ENCODE peak calls at places on chromosomes 6 and 20, in nine cellular contexts. I is stomach, T is HL-60, O is esophagus muscularis mucosa, P is sigmoid colon, G is transverse colon, J is HCT116, V is spleen, E is breast epithelium. C is an unnamed sample.

GRCh38 chr6:96836579-96837137 is 619 bp downstream of the GPR63 start:
- DNase-seq in I (no peak), T (peak), O (no peak), P (no peak), G (no peak), J (no peak), V (no peak), E (no peak), C (no peak)

GRCh38 chr6:158053377-158054313 is 72.0 kb downstream of the SYNJ2 start:
- DNase-seq in I (no peak), T (no peak), O (no peak), P (no peak), G (no peak), J (no peak), V (no peak), E (no peak), C (no peak)

GRCh38 chr6:151071295-151071694 is 168.5 kb upstream of the AKAP12 start:
- DNase-seq in I (no peak), T (no peak), O (peak), P (peak), G (no peak), J (no peak), V (no peak), E (no peak), C (peak)

GRCh38 chr6:82711992-82712788 is 348.6 kb downstream of the TPBG start:
- DNase-seq in I (no peak), T (no peak), O (no peak), P (no peak), G (no peak), J (no peak), V (no peak), E (no peak), C (no peak)

GRCh38 chr6:149933036-149933435 is 8.8 kb upstream of the ULBP2 start:
- DNase-seq in I (no peak), T (no peak), O (no peak), P (no peak), G (no peak), J (no peak), V (no peak), E (no peak), C (peak)

GRCh38 chr6:130934848-130935585 is 107.8 kb downstream of the SMLR1 start:
- DNase-seq in I (no peak), T (no peak), O (no peak), P (no peak), G (no peak), J (no peak), V (no peak), E (no peak), C (no peak)

GRCh38 chr6:26232950-26233607 is 131.9 kb upstream of the BTN3A2 start:
- DNase-seq in I (no peak), T (no peak), O (no peak), P (no peak), G (no peak), J (no peak), V (peak), E (no peak), C (no peak)

GRCh38 chr6:52416629-52417151 is 3.5 kb upstream of the EFHC1 start:
- DNase-seq in I (no peak), T (no peak), O (no peak), P (no peak), G (no peak), J (peak), V (no peak), E (no peak), C (no peak)

GRCh38 chr6:154466139-154466538 is 44.3 kb downstream of the CNKSR3 start:
- DNase-seq in I (no peak), T (no peak), O (no peak), P (no peak), G (no peak), J (no peak), V (no peak), E (no peak), C (no peak)

GRCh38 chr6:121522265-121522664 is 86.8 kb downstream of the GJA1 start:
- DNase-seq in I (no peak), T (no peak), O (no peak), P (no peak), G (no peak), J (no peak), V (no peak), E (no peak), C (no peak)

GRCh38 chr6:32188381-32189081 is 1.5 kb downstream of the PBX2 start:
- DNase-seq in I (no peak), T (no peak), O (no peak), P (peak), G (no peak), J (no peak), V (no peak), E (no peak), C (no peak)

GRCh38 chr6:95991906-95992305 is 23.9 kb upstream of the FUT9 start:
- DNase-seq in I (no peak), T (no peak), O (no peak), P (no peak), G (no peak), J (no peak), V (peak), E (no peak), C (no peak)

GRCh38 chr20:4740774-4741431 is 19.2 kb downstream of the PRND start:
- DNase-seq in I (peak), T (no peak), O (no peak), P (no peak), G (peak), J (peak), V (no peak), E (no peak), C (no peak)

GRCh38 chr6:85405175-85405852 is 44.6 kb upstream of the NT5E start:
- DNase-seq in I (peak), T (no peak), O (no peak), P (no peak), G (peak), J (no peak), V (no peak), E (no peak), C (no peak)

GRCh38 chr20:63471719-63472158 is 716 bp downstream of the KCNQ2 start:
- DNase-seq in I (no peak), T (no peak), O (no peak), P (no peak), G (no peak), J (no peak), V (no peak), E (no peak), C (no peak)

GRCh38 chr6:125191916-125192609 is 38.5 kb downstream of the TPD52L1 start:
- DNase-seq in I (peak), T (peak), O (no peak), P (peak), G (peak), J (peak), V (no peak), E (peak), C (no peak)

GRCh38 chr6:22383016-22383415 is 86.2 kb upstream of the PRL start:
- DNase-seq in I (no peak), T (no peak), O (no peak), P (no peak), G (no peak), J (no peak), V (no peak), E (no peak), C (no peak)

GRCh38 chr6:170152111-170152926 is 138.6 kb downstream of the DLL1 start:
- DNase-seq in I (peak), T (no peak), O (no peak), P (no peak), G (peak), J (no peak), V (peak), E (no peak), C (no peak)

GRCh38 chr6:3455490-3456394 is 1.1 kb downstream of the SLC22A23 start:
- DNase-seq in I (peak), T (no peak), O (no peak), P (peak), G (peak), J (no peak), V (no peak), E (no peak), C (no peak)

DNA sequence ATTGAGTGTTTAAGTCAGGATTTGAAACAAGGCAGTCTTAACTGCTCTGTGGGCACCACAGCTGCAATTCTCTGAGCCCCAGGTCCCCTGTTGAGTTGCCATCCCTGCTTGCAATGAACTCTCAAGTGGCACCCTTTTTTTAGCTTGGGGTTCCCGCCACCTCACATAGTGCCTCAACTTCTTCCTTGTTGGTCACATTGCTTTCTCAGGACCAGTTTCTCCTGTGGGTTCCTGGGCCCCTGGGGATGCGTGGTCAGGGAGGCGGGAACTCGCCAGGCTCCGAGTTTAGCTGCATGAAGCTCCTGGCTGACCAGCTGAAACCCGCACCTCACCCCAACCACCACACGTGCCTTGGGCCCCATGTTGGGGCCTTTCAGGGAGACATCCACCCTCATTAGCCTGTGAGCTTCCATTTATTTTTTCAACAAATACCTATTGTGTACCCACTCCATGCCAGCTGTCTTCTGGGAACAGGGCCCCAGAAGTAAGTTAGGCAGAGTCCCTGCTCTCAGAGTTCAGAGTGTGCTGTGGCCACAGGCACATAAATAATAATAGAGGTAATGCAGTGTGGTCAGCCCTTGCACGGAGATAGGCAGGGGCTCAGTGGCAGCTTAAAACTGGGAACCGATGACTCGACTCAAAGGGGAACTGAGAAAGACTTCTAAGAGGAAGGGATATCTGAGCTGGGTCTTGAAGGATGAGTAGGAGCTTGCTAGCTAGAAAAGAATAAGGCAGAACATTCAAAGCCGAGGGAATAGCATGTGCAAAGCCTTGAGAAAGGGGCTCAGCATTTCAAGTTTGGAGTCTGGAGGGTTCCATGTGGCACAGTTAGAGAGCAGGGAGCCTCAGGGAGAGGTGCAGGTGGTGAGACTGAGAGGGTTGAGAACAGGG is 33.9 kb upstream of the FAM83D start:
- DNase-seq in I (no peak), T (peak), O (no peak), P (no peak), G (peak), J (no peak), V (peak), E (no peak), C (no peak)
- H3K4me3 ChIP-seq in I (no peak), T (no peak), O (no peak), P (no peak), G (no peak), J (no peak), V (no peak), E (no peak), C (no peak)

GRCh38 chr20:24357169-24357568 is 112.3 kb upstream of the SYNDIG1 start:
- DNase-seq in I (peak), T (no peak), O (no peak), P (no peak), G (peak), J (no peak), V (no peak), E (no peak), C (no peak)
- TF ChIP-seq POLR2AphosphoS5 in I (peak), T (no peak), O (no peak), P (no peak), G (no peak), J (no peak), V (no peak), E (no peak), C (no peak)

GRCh38 chr20:46487628-46488027 is 25.7 kb downstream of the ZNF334 start:
- DNase-seq in I (no peak), T (no peak), O (no peak), P (no peak), G (no peak), J (no peak), V (no peak), E (no peak), C (no peak)

GRCh38 chr20:46484954-46485353 is 28.4 kb downstream of the ZNF334 start:
- DNase-seq in I (no peak), T (no peak), O (no peak), P (no peak), G (no peak), J (no peak), V (no peak), E (no peak), C (no peak)

GRCh38 chr20:46483879-46484278 is 29.5 kb downstream of the ZNF334 start:
- DNase-seq in I (no peak), T (no peak), O (no peak), P (no peak), G (no peak), J (no peak), V (no peak), E (no peak), C (no peak)

GRCh38 chr20:46482864-46483263 is 30.5 kb downstream of the ZNF334 start:
- DNase-seq in I (no peak), T (no peak), O (no peak), P (no peak), G (no peak), J (no peak), V (no peak), E (no peak), C (no peak)

DNA sequence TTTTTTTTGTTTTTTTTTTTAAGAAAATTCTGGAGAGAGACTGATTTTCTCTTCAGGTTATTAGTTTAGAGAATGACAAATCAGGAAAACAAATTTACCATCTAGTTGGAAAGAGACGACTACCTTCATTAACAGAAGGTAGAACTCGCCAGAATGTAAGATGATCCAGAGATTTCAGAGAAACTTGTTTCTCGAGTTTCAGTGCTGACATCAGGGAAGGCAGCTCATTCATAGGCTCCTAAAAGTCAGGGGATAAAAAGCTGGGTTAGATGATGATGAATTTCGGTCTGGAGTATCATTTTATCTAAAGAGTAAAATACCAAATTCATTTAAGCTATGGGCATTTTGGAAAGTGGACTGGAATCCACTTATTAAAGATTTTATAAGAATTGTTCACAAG is 27.9 kb downstream of the ZNF334 start:
- DNase-seq in I (no peak), T (no peak), O (no peak), P (no peak), G (no peak), J (no peak), V (no peak), E (no peak), C (no peak)
- TF ChIP-seq CTCF in I (no peak), T (no peak), O (no peak), P (no peak), G (no peak), J (no peak), V (no peak), E (no peak), C (no peak)

GRCh38 chr20:13029687-13030510 is 21.1 kb downstream of the SPTLC3 start:
- DNase-seq in I (peak), T (no peak), O (no peak), P (no peak), G (peak), J (peak), V (no peak), E (no peak), C (no peak)

GRCh38 chr20:13025181-13025580 is 16.4 kb downstream of the SPTLC3 start:
- DNase-seq in I (no peak), T (no peak), O (no peak), P (no peak), G (no peak), J (no peak), V (no peak), E (no peak), C (no peak)

GRCh38 chr20:13028673-13029072 is 19.9 kb downstream of the SPTLC3 start:
- DNase-seq in I (no peak), T (no peak), O (no peak), P (no peak), G (no peak), J (no peak), V (no peak), E (no peak), C (no peak)

GRCh38 chr20:13024581-13024980 is 15.8 kb downstream of the SPTLC3 start:
- DNase-seq in I (no peak), T (no peak), O (no peak), P (no peak), G (no peak), J (no peak), V (no peak), E (no peak), C (no peak)

GRCh38 chr20:13028001-13028400 is 19.2 kb downstream of the SPTLC3 start:
- DNase-seq in I (no peak), T (no peak), O (no peak), P (no peak), G (no peak), J (no peak), V (no peak), E (no peak), C (no peak)
- H3K4me3 ChIP-seq in I (no peak), T (no peak), O (no peak), P (no peak), G (no peak), J (no peak), V (no peak), E (no peak), C (no peak)

GRCh38 chr6:659716-660581 is 3.0 kb upstream of the HUS1B start:
- DNase-seq in I (no peak), T (no peak), O (no peak), P (no peak), G (no peak), J (no peak), V (no peak), E (no peak), C (no peak)
- TF ChIP-seq POLR2AphosphoS5 in I (no peak), T (no peak), O (no peak), P (no peak), G (no peak), J (no peak), V (no peak), E (no peak), C (no peak)